ENCODE peak calls at places on chromosomes 2 and 18, in nine cellular contexts. I is vagina, V is sigmoid colon, X is upper lobe of left lung, C is SK-N-MC, D is suprapubic skin, O is breast epithelium, U is prostate gland, K is HepG2. S is an unnamed sample.

GRCh38 chr2:202115385-202116060 is 42.5 kb downstream of the KIAA2012 start:
- DNase-seq in I (no peak), V (no peak), X (no peak), C (no peak), D (no peak), O (no peak), U (no peak), K (no peak), S (no peak)

GRCh38 chr18:50072146-50072545 is 122.8 kb downstream of the MYO5B start:
- DNase-seq in I (no peak), V (no peak), X (no peak), C (no peak), D (no peak), O (no peak), U (no peak), K (peak; percentile 84), S (no peak)

GRCh38 chr2:232339121-232340081 is 39.1 kb upstream of the ALPP start:
- DNase-seq in I (no peak), V (peak; percentile 56), X (no peak), C (no peak), D (peak; percentile 44), O (no peak), U (no peak), K (no peak), S (no peak)

GRCh38 chr2:225207026-225207425 is 164.8 kb upstream of the DOCK10 start:
- DNase-seq in I (no peak), V (no peak), X (no peak), C (no peak), D (no peak), O (no peak), U (no peak), K (no peak), S (no peak)

GRCh38 chr2:88721268-88721667 is 29.8 kb downstream of the RPIA start:
- DNase-seq in I (no peak), V (no peak), X (no peak), C (no peak), D (no peak), O (no peak), U (no peak), K (no peak), S (no peak)

GRCh38 chr2:64525323-64525625 is 1.1 kb downstream of the AFTPH start:
- DNase-seq in I (no peak), V (no peak), X (no peak), C (no peak), D (no peak), O (no peak), U (no peak), K (peak; percentile 28), S (no peak)

GRCh38 chr2:149082781-149083180 is 44.3 kb downstream of the LYPD6B start:
- DNase-seq in I (no peak), V (no peak), X (no peak), C (no peak), D (no peak), O (no peak), U (no peak), K (no peak), S (no peak)

GRCh38 chr2:68441179-68441993 is 25.7 kb downstream of the FBXO48 start:
- DNase-seq in I (no peak), V (peak; percentile 93), X (no peak), C (peak; percentile 66), D (peak; percentile 89), O (peak; percentile 56), U (peak; percentile 71), K (peak; percentile 89), S (peak; percentile 54)

GRCh38 chr2:134177351-134177931 is 76.4 kb upstream of the MGAT5 start:
- DNase-seq in I (no peak), V (no peak), X (no peak), C (no peak), D (no peak), O (peak; percentile 43), U (peak; percentile 17), K (no peak), S (no peak)

GRCh38 chr2:48306409-48307284 is 223.3 kb upstream of the STON1 start:
- DNase-seq in I (no peak), V (no peak), X (no peak), C (no peak), D (no peak), O (no peak), U (no peak), K (no peak), S (no peak)

GRCh38 chr2:8802741-8803140 is 34.7 kb downstream of the KIDINS220 start:
- DNase-seq in I (no peak), V (no peak), X (no peak), C (no peak), D (no peak), O (no peak), U (no peak), K (no peak), S (no peak)

GRCh38 chr2:54149623-54150501 is 34.4 kb downstream of the ACYP2 start:
- DNase-seq in I (no peak), V (no peak), X (no peak), C (peak; percentile 34), D (no peak), O (no peak), U (no peak), K (no peak), S (no peak)

GRCh38 chr18:51211552-51211951 is 14.1 kb upstream of the MEX3C start:
- DNase-seq in I (no peak), V (no peak), X (no peak), C (no peak), D (no peak), O (peak; percentile 67), U (no peak), K (peak; percentile 85), S (no peak)

GRCh38 chr2:58228272-58228671 is 12.9 kb downstream of the FANCL start:
- DNase-seq in I (no peak), V (no peak), X (no peak), C (no peak), D (no peak), O (no peak), U (no peak), K (no peak), S (no peak)

GRCh38 chr2:25368650-25369049 is 26.9 kb upstream of the DNMT3A start:
- DNase-seq in I (no peak), V (peak; percentile 42), X (no peak), C (no peak), D (peak; percentile 31), O (no peak), U (no peak), K (no peak), S (no peak)

GRCh38 chr2:238709961-238710360 is 137.9 kb upstream of the TWIST2 start:
- DNase-seq in I (no peak), V (no peak), X (no peak), C (no peak), D (no peak), O (no peak), U (no peak), K (no peak), S (no peak)

GRCh38 chr2:127101048-127101611 is 5.8 kb downstream of the BIN1 start:
- DNase-seq in I (no peak), V (peak; percentile 57), X (no peak), C (no peak), D (peak; percentile 22), O (no peak), U (no peak), K (no peak), S (no peak)

GRCh38 chr2:85999131-85999831 is 106.4 kb downstream of the POLR1A start:
- DNase-seq in I (no peak), V (no peak), X (no peak), C (peak; percentile 56), D (peak; percentile 46), O (no peak), U (no peak), K (no peak), S (no peak)
- TF ChIP-seq POLR2AphosphoS5 in I (no peak), V (no peak), X (no peak), C (no peak), D (no peak), O (no peak), U (no peak), K (no peak), S (no peak)

DNA sequence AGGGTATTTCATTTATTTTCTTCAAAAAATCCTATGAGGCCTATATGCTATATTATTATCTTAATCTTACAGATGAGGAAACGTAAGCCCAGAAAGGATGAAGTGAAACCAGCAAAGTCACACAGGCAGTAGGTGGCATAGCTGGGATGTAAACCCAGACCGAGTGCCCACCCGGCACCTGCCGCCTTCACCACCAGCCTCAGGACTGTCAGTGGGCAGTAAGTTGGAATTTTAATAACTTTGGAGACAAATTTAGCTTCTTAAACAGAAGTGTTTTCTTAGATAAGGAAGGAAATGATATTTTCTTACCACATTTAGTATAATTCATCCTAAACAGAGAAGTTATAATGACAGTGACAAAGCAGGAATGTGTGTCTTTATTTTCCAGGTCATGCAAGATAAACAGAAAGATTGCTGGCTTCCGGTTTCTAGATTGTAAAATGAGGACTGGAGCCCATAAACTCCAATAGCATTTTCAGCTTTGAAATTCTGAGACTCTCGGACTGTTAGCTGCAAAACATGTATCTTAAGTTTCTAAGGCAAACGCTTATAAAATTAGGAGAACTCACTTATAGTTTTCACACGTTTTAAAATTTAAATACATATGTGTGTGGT is 59.3 kb downstream of the CD8B2 start:
- DNase-seq in I (no peak), V (no peak), X (no peak), C (peak; percentile 22), D (no peak), O (no peak), U (no peak), K (no peak), S (no peak)
- H3K9me3 ChIP-seq in I (no peaks in the 10 kb centered on the region), V (no peaks in the 10 kb centered on the region), X (no peaks in the 10 kb centered on the region), C (no peaks in the 10 kb centered on the region), D (no peaks in the 10 kb centered on the region), O (no peaks in the 10 kb centered on the region), U (no peaks in the 10 kb centered on the region), K (no peaks in the 10 kb centered on the region), S (no peaks in the 10 kb centered on the region)

GRCh38 chr2:191376981-191377629 is 131.9 kb downstream of the MYO1B start:
- DNase-seq in I (no peak), V (peak; percentile 79), X (no peak), C (peak; percentile 69), D (peak; percentile 74), O (peak; percentile 42), U (peak; percentile 37), K (peak; percentile 86), S (peak; percentile 73)
- TF ChIP-seq POLR2AphosphoS5 in I (peak; percentile 23), V (no peak), X (no peak), C (peak; percentile 24), D (no peak), O (no peak), U (peak; percentile 63), K (no peak), S (no peak)

DNA sequence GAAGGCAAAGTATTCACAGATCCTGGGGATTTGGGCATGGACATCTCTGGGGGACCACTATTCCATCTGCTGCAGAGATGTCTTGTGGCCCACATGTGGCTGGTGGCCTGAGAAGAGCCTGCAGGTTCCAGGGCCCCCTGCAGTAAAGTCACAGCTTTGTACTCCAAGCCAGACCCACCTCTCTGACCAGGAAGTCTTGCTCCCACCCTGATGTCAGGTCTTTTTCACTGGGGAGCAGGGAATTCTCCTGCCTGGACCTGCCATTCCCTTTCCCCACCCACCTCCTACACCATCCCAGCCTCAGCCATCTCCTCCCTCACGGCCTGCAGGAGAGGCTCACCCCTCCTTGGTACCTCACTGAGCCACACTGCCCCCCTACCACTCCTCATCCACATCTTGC is 211.8 kb downstream of the SMAD2 start:
- DNase-seq in I (no peak), V (peak; percentile 35), X (no peak), C (no peak), D (no peak), O (no peak), U (no peak), K (no peak), S (no peak)
- H3K9me3 ChIP-seq in I (no peaks in the 10 kb centered on the region), V (no peaks in the 10 kb centered on the region), X (no peaks in the 10 kb centered on the region), C (no peaks in the 10 kb centered on the region), D (no peaks in the 10 kb centered on the region), O (peaks cover 5% of the 10 kb centered on the region), U (no peaks in the 10 kb centered on the region), K (no peaks in the 10 kb centered on the region), S (no peaks in the 10 kb centered on the region)

S was measured in Panc1.